ENCODE peak calls at places on chromosomes 1 and 21, in six cellular contexts. D, K, R, P, T and G are unnamed samples.

GRCh38 chr1:184665329-184665728 is 89.3 kb downstream of the EDEM3 start:
- DNase-seq in R (no peak), T (no peak), K (no peak), P (no peak), D (no peak), G (no peak)

GRCh38 chr21:14383596-14384210 is 757 bp upstream of the HSPA13 start:
- DNase-seq in K (peak; percentile 43), T (no peak), P (no peak), D (peak; percentile 53), R (no peak), G (peak; percentile 12)

GRCh38 chr1:67211589-67212563 is 45.6 kb downstream of the IL23R start:
- DNase-seq in T (peak; percentile 42), K (peak; percentile 3), D (peak; percentile 22), R (peak; percentile 11), P (peak; percentile 33), G (peak; percentile 5)

GRCh38 chr1:211928222-211928856 is 97.8 kb upstream of the LPGAT1 start:
- DNase-seq in P (no peak), R (peak; percentile 92), K (no peak), D (no peak), T (no peak), G (peak; percentile 60)

GRCh38 chr21:44800971-44801467 is 601 bp downstream of the UBE2G2 start:
- DNase-seq in T (no peak), R (no peak), D (peak; percentile 35), P (no peak), K (peak; percentile 76), G (peak; percentile 34)

GRCh38 chr1:230385930-230386329 is 40.2 kb downstream of the PGBD5 start:
- DNase-seq in T (no peak), D (no peak), P (no peak), R (no peak), K (no peak), G (no peak)

GRCh38 chr1:238129677-238130076 is 239.0 kb upstream of the ZP4 start:
- DNase-seq in R (no peak), P (no peak), K (peak; percentile 18), T (no peak), D (no peak), G (no peak)

GRCh38 chr1:88847618-88848017 is 43.7 kb downstream of the GTF2B start:
- DNase-seq in K (no peak), P (no peak), R (no peak), D (no peak), T (no peak), G (no peak)

GRCh38 chr1:159924025-159924790 is 1.1 kb downstream of the TAGLN2 start:
- DNase-seq in D (peak; percentile 45), T (peak; percentile 47), K (peak; percentile 100), P (peak; percentile 63), R (no peak), G (peak; percentile 33)